ENCODE peak calls at places on chromosomes 16 and 17, in five cellular contexts. P, R, J, L and D are unnamed samples.

GRCh38 chr17:13599808-13600398 is 1.8 kb downstream of the HS3ST3A1 start:
- DNase-seq in P (no peak), R (peak; percentile 38), J (no peak), L (no peak), D (no peak)

GRCh38 chr16:69105501-69106361 is at the start of gene HAS3:
- DNase-seq in P (peak; percentile 77), R (peak; percentile 75), J (no peak), L (no peak), D (peak; percentile 85)

GRCh38 chr16:17391715-17392114 is 79.0 kb downstream of the XYLT1 start:
- DNase-seq in P (no peak), R (no peak), J (no peak), L (no peak), D (no peak)

GRCh38 chr17:66165537-66166123 is 26.3 kb downstream of the CEP112 start:
- DNase-seq in P (no peak), R (peak; percentile 83), J (peak; percentile 12), L (no peak), D (no peak)

GRCh38 chr17:29827179-29827578 is 102.8 kb downstream of the SSH2 start:
- DNase-seq in P (no peak), R (no peak), J (no peak), L (no peak), D (no peak)

GRCh38 chr17:30556374-30557332 is 79.4 kb downstream of the GOSR1 start:
- DNase-seq in P (no peak), R (no peak), J (no peak), L (no peak), D (peak; percentile 34)

GRCh38 chr17:38728290-38728831 is 1.8 kb upstream of the CISD3 start:
- DNase-seq in P (no peak), R (no peak), J (no peak), L (no peak), D (no peak)

GRCh38 chr16:85126731-85127662 is 14.7 kb upstream of the CIBAR2 start:
- DNase-seq in P (peak; percentile 32), R (peak; percentile 29), J (no peak), L (no peak), D (no peak)

GRCh38 chr17:28193241-28193640 is 125.8 kb upstream of the TMEM97 start:
- DNase-seq in P (peak; percentile 25), R (no peak), J (peak; percentile 43), L (peak; percentile 71), D (no peak)

GRCh38 chr16:30185683-30186421 is 2.5 kb downstream of the CORO1A start:
- DNase-seq in P (peak; percentile 42), R (no peak), J (no peak), L (peak; percentile 74), D (peak; percentile 88)

DNA sequence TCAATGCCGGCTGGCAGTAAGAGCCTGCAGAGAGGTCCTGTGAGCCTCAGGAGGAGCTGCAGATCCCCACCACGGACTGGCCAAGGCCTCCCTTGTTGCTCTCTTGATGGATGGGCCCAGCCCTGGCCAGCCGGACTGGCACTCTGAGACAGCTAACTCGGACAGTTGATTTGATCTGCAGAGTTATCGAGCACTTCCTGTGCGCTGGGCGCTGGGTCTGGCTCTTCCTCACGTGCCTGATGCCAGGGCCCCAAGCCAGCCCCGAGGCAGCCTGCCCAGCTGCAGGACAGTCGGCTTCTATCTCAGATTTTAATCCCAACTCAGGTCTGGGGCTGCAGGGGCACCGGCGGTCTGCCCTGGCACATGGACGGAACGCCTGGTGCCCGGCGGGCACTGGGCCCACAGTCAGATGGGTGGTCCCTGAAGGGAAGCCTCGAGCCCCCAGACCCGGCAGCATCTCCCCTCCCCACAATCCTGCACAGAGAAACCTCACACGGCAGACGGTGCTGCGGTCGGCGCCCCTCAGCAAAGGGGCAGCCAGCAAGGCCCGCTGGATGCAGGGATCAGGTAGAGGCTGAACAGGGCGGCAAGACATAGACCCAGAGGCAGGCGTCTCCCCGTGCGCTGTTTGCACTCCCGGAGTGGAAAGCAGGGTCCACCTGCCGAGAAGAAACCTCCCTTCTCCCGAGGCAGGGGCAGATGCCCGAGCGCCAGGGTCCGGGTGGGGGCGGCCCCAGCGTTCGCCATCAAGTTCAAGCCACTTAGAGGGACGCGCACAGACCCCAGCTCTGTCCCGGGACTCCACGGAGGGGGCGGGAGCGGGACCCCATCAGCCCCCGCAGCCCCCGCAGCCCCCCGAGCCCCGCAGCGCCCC is 34.0 kb downstream of the TIMM22 start:
- DNase-seq in P (no peak), R (no peak), J (peak; percentile 44), L (peak; percentile 87), D (no peak)
- H3K4me1 ChIP-seq in P (no peaks in the 10 kb centered on the region), R (no peaks in the 10 kb centered on the region), J (peaks cover 50% of the 10 kb centered on the region), L (no peaks in the 10 kb centered on the region), D (peaks cover 16% of the 10 kb centered on the region)

DNA sequence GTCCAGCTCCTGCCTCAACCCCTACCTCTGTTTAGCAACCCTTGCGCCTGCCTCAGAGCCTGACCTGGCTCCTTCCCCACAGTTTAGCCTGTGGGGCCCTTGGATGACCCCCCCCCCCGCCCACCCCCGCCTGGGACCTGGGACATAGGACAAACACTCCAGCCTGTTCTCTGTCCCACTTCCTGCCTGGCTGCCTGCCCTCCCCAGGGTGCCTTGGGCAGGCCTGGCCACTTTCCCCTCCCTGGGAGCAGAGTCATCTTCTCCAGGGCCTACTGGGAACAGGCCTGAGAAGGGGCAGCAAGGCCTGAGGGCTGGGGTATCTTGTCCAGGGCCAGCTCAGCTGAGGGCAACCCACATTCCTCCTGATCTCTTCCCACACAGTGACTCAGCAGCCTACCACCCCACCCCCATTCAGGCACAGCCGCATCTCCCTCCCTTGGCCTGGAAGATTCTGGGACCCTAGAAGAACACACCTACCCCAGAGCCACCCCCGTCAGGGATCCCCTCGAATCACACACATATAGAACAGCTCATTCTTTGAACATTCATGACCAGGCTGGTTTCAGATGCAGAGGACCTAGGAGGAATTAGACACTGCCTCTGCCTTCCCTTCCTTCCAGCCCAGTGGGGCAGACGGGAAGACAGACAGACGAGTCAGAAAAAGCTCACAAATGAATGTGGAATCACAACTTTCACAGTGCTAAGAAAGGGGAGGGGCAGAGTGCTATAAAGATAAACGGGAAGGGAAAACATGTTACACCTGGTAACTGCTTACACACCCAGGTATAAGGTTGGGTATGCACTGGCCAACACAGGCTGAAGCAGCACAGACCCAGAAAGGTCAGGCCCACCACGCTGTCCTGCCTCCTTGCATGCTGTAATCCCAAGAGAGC is 6.0 kb downstream of the FHOD1 start:
- DNase-seq in P (peak; percentile 69), R (peak; percentile 79), J (no peak), L (no peak), D (peak; percentile 92)
- H3K4me1 ChIP-seq in P (peaks cover 47% of the 10 kb centered on the region), R (peaks cover 54% of the 10 kb centered on the region), J (peaks cover 63% of the 10 kb centered on the region), L (no peaks in the 10 kb centered on the region), D (peaks cover 27% of the 10 kb centered on the region)

DNA sequence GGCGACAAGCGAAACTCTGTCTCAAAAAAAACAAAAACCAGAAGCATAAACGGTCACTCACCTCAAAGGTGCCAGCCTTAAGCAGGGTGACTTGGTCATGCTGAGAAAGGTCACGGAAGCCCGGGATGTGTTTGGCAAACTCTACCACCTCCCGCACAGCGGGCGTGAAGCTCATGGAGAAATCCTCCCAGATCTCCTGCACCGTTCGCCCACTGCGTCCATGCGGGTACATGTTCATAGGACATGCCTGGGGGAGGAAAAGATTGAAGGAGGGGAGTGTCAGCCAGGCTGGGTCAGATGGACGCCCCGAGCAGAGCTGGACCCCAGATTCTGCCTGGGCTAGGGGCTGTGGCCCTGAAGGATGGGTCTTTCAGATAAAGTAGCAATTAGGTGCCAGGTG is 5.5 kb downstream of the NR1D1 start:
- DNase-seq in P (no peak), R (no peak), J (no peak), L (peak; percentile 72), D (peak; percentile 79)
- H3K4me1 ChIP-seq in P (peaks cover 61% of the 10 kb centered on the region), R (peaks cover 17% of the 10 kb centered on the region), J (peaks cover 89% of the 10 kb centered on the region), L (no peaks in the 10 kb centered on the region), D (peaks cover 53% of the 10 kb centered on the region)

GRCh38 chr17:18855831-18856624 is 1.9 kb upstream of the PRPSAP2 start:
- DNase-seq in P (peak; percentile 94), R (peak; percentile 98), J (peak; percentile 95), L (peak; percentile 98), D (peak; percentile 96)
- H3K4me1 ChIP-seq in P (peaks cover 29% of the 10 kb centered on the region), R (peaks cover 31% of the 10 kb centered on the region), J (peaks cover 43% of the 10 kb centered on the region), L (no peaks in the 10 kb centered on the region), D (peaks cover 6% of the 10 kb centered on the region)

DNA sequence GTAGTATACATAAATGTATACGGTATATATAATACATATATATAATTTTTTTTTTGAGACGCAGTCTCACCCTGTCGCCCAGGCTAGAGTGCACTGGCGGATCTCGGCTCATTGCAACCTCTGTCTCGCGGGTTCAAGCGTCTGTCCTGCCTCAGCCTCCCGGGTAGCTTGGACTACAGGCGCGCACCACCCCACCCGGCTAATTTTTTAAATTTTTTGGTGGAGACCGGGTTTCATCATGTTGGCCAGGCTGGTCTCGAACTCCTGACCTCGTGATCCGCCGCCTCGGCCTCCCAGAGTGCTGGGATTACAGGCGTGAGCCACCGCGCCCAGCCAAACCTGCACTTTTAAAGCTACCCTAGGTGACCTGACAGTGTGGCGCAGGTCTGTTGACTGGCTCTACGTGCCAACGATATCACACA is 745 bp downstream of the PAM16 start:
- DNase-seq in P (no peak), R (no peak), J (no peak), L (no peak), D (no peak)
- H3K4me1 ChIP-seq in P (peaks cover 48% of the 10 kb centered on the region), R (peaks cover 7% of the 10 kb centered on the region), J (peaks cover 58% of the 10 kb centered on the region), L (no peaks in the 10 kb centered on the region), D (no peaks in the 10 kb centered on the region)

GRCh38 chr17:41064301-41064700 is 1.4 kb downstream of the KRTAP2-4 start:
- DNase-seq in P (no peak), R (no peak), J (no peak), L (no peak), D (no peak)

GRCh38 chr17:41069031-41069430 is 3.4 kb upstream of the KRTAP2-4 start:
- DNase-seq in P (no peak), R (no peak), J (no peak), L (no peak), D (no peak)

GRCh38 chr17:41067281-41067680 is 1.6 kb upstream of the KRTAP2-4 start:
- DNase-seq in P (no peak), R (no peak), J (no peak), L (no peak), D (no peak)

GRCh38 chr17:41063449-41063848 is 2.2 kb downstream of the KRTAP2-4 start:
- DNase-seq in P (no peak), R (peak; percentile 53), J (no peak), L (no peak), D (no peak)

DNA sequence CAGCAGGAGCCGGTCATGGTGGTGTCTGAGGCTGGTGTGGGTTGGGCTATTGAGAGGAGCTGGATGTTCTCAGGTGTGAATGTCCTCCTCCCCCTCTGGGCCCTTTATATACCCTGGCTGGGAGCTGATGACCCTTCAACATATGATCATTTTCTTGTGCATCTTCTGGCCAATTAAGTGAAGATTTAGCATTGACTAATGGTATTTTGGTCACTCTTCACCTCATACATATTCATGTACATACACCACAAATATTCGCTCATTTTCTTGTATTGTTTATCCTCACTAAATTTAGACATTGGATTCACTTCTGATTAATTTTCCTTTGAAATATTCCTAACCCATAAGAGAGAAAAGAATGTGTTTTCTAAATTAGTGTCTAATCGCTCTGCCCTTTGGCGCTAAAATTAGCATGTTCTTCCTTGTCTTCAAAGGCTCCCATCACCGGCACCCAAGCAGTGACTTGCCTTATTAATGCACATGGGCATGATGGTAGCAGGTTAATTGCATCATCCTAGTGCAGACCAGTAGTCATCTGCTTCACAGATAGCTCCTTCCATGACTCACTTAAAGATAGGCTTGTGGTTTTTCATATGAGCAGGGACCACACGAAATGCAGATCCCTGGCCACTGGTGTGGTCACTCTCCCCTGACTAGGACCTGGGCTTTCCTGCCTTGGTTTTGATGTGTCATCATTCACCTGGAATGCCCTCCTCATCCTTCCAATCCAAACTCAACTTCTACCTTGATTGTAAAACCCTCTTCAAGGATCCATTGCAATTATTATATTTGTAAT is at the start of gene KRTAP2-4:
- DNase-seq in P (no peak), R (peak; percentile 83), J (no peak), L (no peak), D (no peak)
- H3K4me1 ChIP-seq in P (no peaks in the 10 kb centered on the region), R (peaks cover 60% of the 10 kb centered on the region), J (no peaks in the 10 kb centered on the region), L (no peaks in the 10 kb centered on the region), D (no peaks in the 10 kb centered on the region)

GRCh38 chr16:4407543-4408322 is 8.7 kb downstream of the CORO7 start:
- DNase-seq in P (no peak), R (peak; percentile 44), J (no peak), L (peak; percentile 86), D (peak; percentile 69)
- H3K4me1 ChIP-seq in P (peaks cover 7% of the 10 kb centered on the region), R (peaks cover 19% of the 10 kb centered on the region), J (peaks cover 59% of the 10 kb centered on the region), L (no peaks in the 10 kb centered on the region), D (no peaks in the 10 kb centered on the region)